ENCODE peak calls at places on chromosome 1, in six cellular contexts. M, Y, K, U, D and H are unnamed samples.

GRCh38 chr1:40884055-40884795 is 22.1 kb upstream of the CITED4 start:
- DNase-seq in M (no peak), Y (no peak), K (peak), U (no peak), D (no peak), H (no peak)

GRCh38 chr1:40162791-40163441 is 1.7 kb downstream of the RLF start:
- DNase-seq in M (no peak), Y (no peak), K (no peak), U (no peak), D (no peak), H (no peak)

GRCh38 chr1:21468597-21468996 is 28.7 kb downstream of the NBPF3 start:
- DNase-seq in M (no peak), Y (no peak), K (peak), U (no peak), D (peak), H (no peak)

GRCh38 chr1:207309775-207310273 is 11.7 kb upstream of the CD55 start:
- DNase-seq in M (peak), Y (no peak), K (peak), U (peak), D (no peak), H (no peak)

GRCh38 chr1:226541631-226542622 is 6.6 kb upstream of the STUM start:
- DNase-seq in M (no peak), Y (no peak), K (no peak), U (no peak), D (no peak), H (no peak)

GRCh38 chr1:223887724-223888428 is 42.1 kb upstream of the TP53BP2 start:
- DNase-seq in M (peak), Y (no peak), K (no peak), U (no peak), D (no peak), H (no peak)

GRCh38 chr1:109985251-109986053 is 887 bp downstream of the AHCYL1 start:
- DNase-seq in M (no peak), Y (no peak), K (no peak), U (no peak), D (no peak), H (no peak)

GRCh38 chr1:234169161-234169849 is 204.0 kb upstream of the COA6 start:
- DNase-seq in M (no peak), Y (no peak), K (no peak), U (no peak), D (no peak), H (no peak)

GRCh38 chr1:169105087-169105433 is 1.4 kb upstream of the ATP1B1 start:
- DNase-seq in M (no peak), Y (no peak), K (no peak), U (no peak), D (no peak), H (no peak)

GRCh38 chr1:168100315-168101002 is 36.3 kb downstream of the GPR161 start:
- DNase-seq in M (no peak), Y (no peak), K (no peak), U (no peak), D (no peak), H (no peak)

GRCh38 chr1:149997585-149998262 is 12.8 kb downstream of the OTUD7B start:
- DNase-seq in M (no peak), Y (no peak), K (no peak), U (peak), D (no peak), H (peak)